ENCODE peak calls at places on chromosome 20, in eight cellular contexts. One of them, this sample, is unnamed.

GRCh38 chr20:53872561-53873248 is 197.7 kb downstream of the BCAS1 start:
- DNase-seq in endothelial cell: no peak
- DNase-seq in kidney epithelial cell: no peak
- DNase-seq in cardiac fibroblast: peak
- DNase-seq in T-helper 1 cell: peak
- DNase-seq in stimulated activated CD8-positive, alpha-beta memory T cell treated with anti-CD3 and anti-CD28 coated beads, Interleukin-4, amount 100 ng/mL, for 4 hours: peak
- DNase-seq in foreskin fibroblast: no peak
- DNase-seq in non-pigmented ciliary epithelial cell: no peak
- DNase-seq in this sample: no peak

GRCh38 chr20:3706774-3707507 is 5.5 kb downstream of the SIGLEC1 start:
- DNase-seq in endothelial cell: no peak
- DNase-seq in kidney epithelial cell: no peak
- DNase-seq in cardiac fibroblast: peak
- DNase-seq in T-helper 1 cell: no peak
- DNase-seq in stimulated activated CD8-positive, alpha-beta memory T cell treated with anti-CD3 and anti-CD28 coated beads, Interleukin-4, amount 100 ng/mL, for 4 hours: no peak
- DNase-seq in foreskin fibroblast: peak
- DNase-seq in non-pigmented ciliary epithelial cell: no peak
- DNase-seq in this sample: no peak

GRCh38 chr20:6632187-6632586 is 135.3 kb upstream of the BMP2 start:
- DNase-seq in endothelial cell: no peak
- DNase-seq in kidney epithelial cell: no peak
- DNase-seq in cardiac fibroblast: peak
- DNase-seq in T-helper 1 cell: no peak
- DNase-seq in stimulated activated CD8-positive, alpha-beta memory T cell treated with anti-CD3 and anti-CD28 coated beads, Interleukin-4, amount 100 ng/mL, for 4 hours: no peak
- DNase-seq in foreskin fibroblast: no peak
- DNase-seq in non-pigmented ciliary epithelial cell: peak
- DNase-seq in this sample: peak

GRCh38 chr20:10553326-10553984 is 118.3 kb downstream of the SLX4IP start:
- DNase-seq in endothelial cell: peak
- DNase-seq in kidney epithelial cell: peak
- DNase-seq in cardiac fibroblast: peak
- DNase-seq in T-helper 1 cell: no peak
- DNase-seq in stimulated activated CD8-positive, alpha-beta memory T cell treated with anti-CD3 and anti-CD28 coated beads, Interleukin-4, amount 100 ng/mL, for 4 hours: no peak
- DNase-seq in foreskin fibroblast: peak
- DNase-seq in non-pigmented ciliary epithelial cell: peak
- DNase-seq in this sample: peak

GRCh38 chr20:24720957-24721356 is 228.1 kb upstream of the CST7 start:
- DNase-seq in endothelial cell: no peak
- DNase-seq in kidney epithelial cell: no peak
- DNase-seq in cardiac fibroblast: no peak
- DNase-seq in T-helper 1 cell: no peak
- DNase-seq in stimulated activated CD8-positive, alpha-beta memory T cell treated with anti-CD3 and anti-CD28 coated beads, Interleukin-4, amount 100 ng/mL, for 4 hours: no peak
- DNase-seq in foreskin fibroblast: no peak
- DNase-seq in non-pigmented ciliary epithelial cell: no peak
- DNase-seq in this sample: no peak

GRCh38 chr20:20571068-20571780 is 141.2 kb downstream of the RALGAPA2 start:
- DNase-seq in endothelial cell: no peak
- DNase-seq in kidney epithelial cell: no peak
- DNase-seq in cardiac fibroblast: no peak
- DNase-seq in T-helper 1 cell: no peak
- DNase-seq in stimulated activated CD8-positive, alpha-beta memory T cell treated with anti-CD3 and anti-CD28 coated beads, Interleukin-4, amount 100 ng/mL, for 4 hours: no peak
- DNase-seq in foreskin fibroblast: no peak
- DNase-seq in non-pigmented ciliary epithelial cell: no peak
- DNase-seq in this sample: no peak

GRCh38 chr20:57695012-57695411 is 14.8 kb downstream of the PMEPA1 start:
- DNase-seq in endothelial cell: no peak
- DNase-seq in kidney epithelial cell: no peak
- DNase-seq in cardiac fibroblast: no peak
- DNase-seq in T-helper 1 cell: no peak
- DNase-seq in stimulated activated CD8-positive, alpha-beta memory T cell treated with anti-CD3 and anti-CD28 coated beads, Interleukin-4, amount 100 ng/mL, for 4 hours: no peak
- DNase-seq in foreskin fibroblast: no peak
- DNase-seq in non-pigmented ciliary epithelial cell: no peak
- DNase-seq in this sample: no peak

GRCh38 chr20:24100370-24101011 is 111.9 kb upstream of the GGTLC1 start:
- DNase-seq in endothelial cell: peak
- DNase-seq in kidney epithelial cell: peak
- DNase-seq in cardiac fibroblast: peak
- DNase-seq in T-helper 1 cell: peak
- DNase-seq in stimulated activated CD8-positive, alpha-beta memory T cell treated with anti-CD3 and anti-CD28 coated beads, Interleukin-4, amount 100 ng/mL, for 4 hours: peak
- DNase-seq in foreskin fibroblast: no peak
- DNase-seq in non-pigmented ciliary epithelial cell: no peak
- DNase-seq in this sample: peak

GRCh38 chr20:49593441-49594142 is 25.7 kb upstream of the PTGIS start:
- DNase-seq in endothelial cell: no peak
- DNase-seq in kidney epithelial cell: no peak
- DNase-seq in cardiac fibroblast: no peak
- DNase-seq in T-helper 1 cell: no peak
- DNase-seq in stimulated activated CD8-positive, alpha-beta memory T cell treated with anti-CD3 and anti-CD28 coated beads, Interleukin-4, amount 100 ng/mL, for 4 hours: no peak
- DNase-seq in foreskin fibroblast: no peak
- DNase-seq in non-pigmented ciliary epithelial cell: no peak
- DNase-seq in this sample: no peak

GRCh38 chr20:57350086-57350710 is 857 bp upstream of the RAE1 start:
- DNase-seq in endothelial cell: no peak
- DNase-seq in kidney epithelial cell: no peak
- DNase-seq in cardiac fibroblast: no peak
- DNase-seq in T-helper 1 cell: no peak
- DNase-seq in stimulated activated CD8-positive, alpha-beta memory T cell treated with anti-CD3 and anti-CD28 coated beads, Interleukin-4, amount 100 ng/mL, for 4 hours: no peak
- DNase-seq in foreskin fibroblast: peak
- DNase-seq in non-pigmented ciliary epithelial cell: no peak
- DNase-seq in this sample: no peak

GRCh38 chr20:63248835-63249591 is 5.2 kb downstream of the NKAIN4 start:
- DNase-seq in endothelial cell: no peak
- DNase-seq in kidney epithelial cell: peak
- DNase-seq in cardiac fibroblast: no peak
- DNase-seq in T-helper 1 cell: no peak
- DNase-seq in stimulated activated CD8-positive, alpha-beta memory T cell treated with anti-CD3 and anti-CD28 coated beads, Interleukin-4, amount 100 ng/mL, for 4 hours: no peak
- DNase-seq in foreskin fibroblast: no peak
- DNase-seq in non-pigmented ciliary epithelial cell: no peak
- DNase-seq in this sample: no peak

GRCh38 chr20:6277661-6278060 is 154.8 kb upstream of the FERMT1 start:
- DNase-seq in endothelial cell: no peak
- DNase-seq in kidney epithelial cell: no peak
- DNase-seq in cardiac fibroblast: peak
- DNase-seq in T-helper 1 cell: no peak
- DNase-seq in stimulated activated CD8-positive, alpha-beta memory T cell treated with anti-CD3 and anti-CD28 coated beads, Interleukin-4, amount 100 ng/mL, for 4 hours: no peak
- DNase-seq in foreskin fibroblast: no peak
- DNase-seq in non-pigmented ciliary epithelial cell: no peak
- DNase-seq in this sample: no peak

GRCh38 chr20:23116301-23117089 is 30.4 kb upstream of the CD93 start:
- DNase-seq in endothelial cell: no peak
- DNase-seq in kidney epithelial cell: no peak
- DNase-seq in cardiac fibroblast: no peak
- DNase-seq in T-helper 1 cell: no peak
- DNase-seq in stimulated activated CD8-positive, alpha-beta memory T cell treated with anti-CD3 and anti-CD28 coated beads, Interleukin-4, amount 100 ng/mL, for 4 hours: no peak
- DNase-seq in foreskin fibroblast: peak
- DNase-seq in non-pigmented ciliary epithelial cell: no peak
- DNase-seq in this sample: no peak

GRCh38 chr20:35541118-35541782 is 628 bp upstream of the ERGIC3 start:
- DNase-seq in endothelial cell: no peak
- DNase-seq in kidney epithelial cell: no peak
- DNase-seq in cardiac fibroblast: no peak
- DNase-seq in T-helper 1 cell: no peak
- DNase-seq in stimulated activated CD8-positive, alpha-beta memory T cell treated with anti-CD3 and anti-CD28 coated beads, Interleukin-4, amount 100 ng/mL, for 4 hours: no peak
- DNase-seq in foreskin fibroblast: no peak
- DNase-seq in non-pigmented ciliary epithelial cell: no peak
- DNase-seq in this sample: no peak

GRCh38 chr20:37090357-37090871 is 5.4 kb downstream of the RBL1 start:
- DNase-seq in endothelial cell: no peak
- DNase-seq in kidney epithelial cell: no peak
- DNase-seq in cardiac fibroblast: peak
- DNase-seq in T-helper 1 cell: no peak
- DNase-seq in stimulated activated CD8-positive, alpha-beta memory T cell treated with anti-CD3 and anti-CD28 coated beads, Interleukin-4, amount 100 ng/mL, for 4 hours: no peak
- DNase-seq in foreskin fibroblast: no peak
- DNase-seq in non-pigmented ciliary epithelial cell: no peak
- DNase-seq in this sample: no peak

GRCh38 chr20:63461364-63461763 is 11.1 kb downstream of the KCNQ2 start:
- DNase-seq in endothelial cell: peak
- DNase-seq in kidney epithelial cell: no peak
- DNase-seq in cardiac fibroblast: no peak
- DNase-seq in T-helper 1 cell: no peak
- DNase-seq in stimulated activated CD8-positive, alpha-beta memory T cell treated with anti-CD3 and anti-CD28 coated beads, Interleukin-4, amount 100 ng/mL, for 4 hours: no peak
- DNase-seq in foreskin fibroblast: no peak
- DNase-seq in non-pigmented ciliary epithelial cell: no peak
- DNase-seq in this sample: no peak

GRCh38 chr20:40008177-40008576 is 680.9 kb downstream of the MAFB start:
- DNase-seq in endothelial cell: no peak
- DNase-seq in kidney epithelial cell: no peak
- DNase-seq in cardiac fibroblast: peak
- DNase-seq in T-helper 1 cell: no peak
- DNase-seq in stimulated activated CD8-positive, alpha-beta memory T cell treated with anti-CD3 and anti-CD28 coated beads, Interleukin-4, amount 100 ng/mL, for 4 hours: no peak
- DNase-seq in foreskin fibroblast: no peak
- DNase-seq in non-pigmented ciliary epithelial cell: no peak
- DNase-seq in this sample: no peak

GRCh38 chr20:8132632-8133587 is 844 bp downstream of the PLCB1 start:
- DNase-seq in endothelial cell: peak
- DNase-seq in kidney epithelial cell: no peak
- DNase-seq in cardiac fibroblast: peak
- DNase-seq in T-helper 1 cell: peak
- DNase-seq in stimulated activated CD8-positive, alpha-beta memory T cell treated with anti-CD3 and anti-CD28 coated beads, Interleukin-4, amount 100 ng/mL, for 4 hours: no peak
- DNase-seq in foreskin fibroblast: no peak
- DNase-seq in non-pigmented ciliary epithelial cell: no peak
- DNase-seq in this sample: no peak

GRCh38 chr20:25725639-25726038 is 29.0 kb upstream of the ZNF337 start:
- DNase-seq in endothelial cell: no peak
- DNase-seq in kidney epithelial cell: no peak
- DNase-seq in cardiac fibroblast: no peak
- DNase-seq in T-helper 1 cell: no peak
- DNase-seq in stimulated activated CD8-positive, alpha-beta memory T cell treated with anti-CD3 and anti-CD28 coated beads, Interleukin-4, amount 100 ng/mL, for 4 hours: no peak
- DNase-seq in foreskin fibroblast: no peak
- DNase-seq in non-pigmented ciliary epithelial cell: no peak
- DNase-seq in this sample: no peak

GRCh38 chr20:2890743-2891142 is 17.5 kb downstream of the PTPRA start:
- DNase-seq in endothelial cell: no peak
- DNase-seq in kidney epithelial cell: no peak
- DNase-seq in cardiac fibroblast: peak
- DNase-seq in T-helper 1 cell: no peak
- DNase-seq in stimulated activated CD8-positive, alpha-beta memory T cell treated with anti-CD3 and anti-CD28 coated beads, Interleukin-4, amount 100 ng/mL, for 4 hours: no peak
- DNase-seq in foreskin fibroblast: no peak
- DNase-seq in non-pigmented ciliary epithelial cell: no peak
- DNase-seq in this sample: no peak

GRCh38 chr20:2756056-2756611 is 44.3 kb downstream of the CPXM1 start:
- DNase-seq in endothelial cell: peak
- DNase-seq in kidney epithelial cell: no peak
- DNase-seq in cardiac fibroblast: peak
- DNase-seq in T-helper 1 cell: no peak
- DNase-seq in stimulated activated CD8-positive, alpha-beta memory T cell treated with anti-CD3 and anti-CD28 coated beads, Interleukin-4, amount 100 ng/mL, for 4 hours: no peak
- DNase-seq in foreskin fibroblast: peak
- DNase-seq in non-pigmented ciliary epithelial cell: peak
- DNase-seq in this sample: no peak

GRCh38 chr20:45036044-45036755 is 64.7 kb downstream of the KCNS1 start:
- DNase-seq in endothelial cell: no peak
- DNase-seq in kidney epithelial cell: peak
- DNase-seq in cardiac fibroblast: peak
- DNase-seq in T-helper 1 cell: no peak
- DNase-seq in stimulated activated CD8-positive, alpha-beta memory T cell treated with anti-CD3 and anti-CD28 coated beads, Interleukin-4, amount 100 ng/mL, for 4 hours: peak
- DNase-seq in foreskin fibroblast: peak
- DNase-seq in non-pigmented ciliary epithelial cell: no peak
- DNase-seq in this sample: no peak

GRCh38 chr20:25459916-25460590 is 52.6 kb downstream of the GINS1 start:
- DNase-seq in endothelial cell: no peak
- DNase-seq in kidney epithelial cell: no peak
- DNase-seq in cardiac fibroblast: no peak
- DNase-seq in T-helper 1 cell: no peak
- DNase-seq in stimulated activated CD8-positive, alpha-beta memory T cell treated with anti-CD3 and anti-CD28 coated beads, Interleukin-4, amount 100 ng/mL, for 4 hours: no peak
- DNase-seq in foreskin fibroblast: no peak
- DNase-seq in non-pigmented ciliary epithelial cell: no peak
- DNase-seq in this sample: no peak

GRCh38 chr20:38127011-38127621 is 38.0 kb downstream of the TGM2 start:
- DNase-seq in endothelial cell: no peak
- DNase-seq in kidney epithelial cell: peak
- DNase-seq in cardiac fibroblast: peak
- DNase-seq in T-helper 1 cell: no peak
- DNase-seq in stimulated activated CD8-positive, alpha-beta memory T cell treated with anti-CD3 and anti-CD28 coated beads, Interleukin-4, amount 100 ng/mL, for 4 hours: no peak
- DNase-seq in foreskin fibroblast: peak
- DNase-seq in non-pigmented ciliary epithelial cell: peak
- DNase-seq in this sample: no peak

GRCh38 chr20:58478141-58478805 is 36.9 kb downstream of the APCDD1L start:
- DNase-seq in endothelial cell: no peak
- DNase-seq in kidney epithelial cell: no peak
- DNase-seq in cardiac fibroblast: peak
- DNase-seq in T-helper 1 cell: no peak
- DNase-seq in stimulated activated CD8-positive, alpha-beta memory T cell treated with anti-CD3 and anti-CD28 coated beads, Interleukin-4, amount 100 ng/mL, for 4 hours: no peak
- DNase-seq in foreskin fibroblast: no peak
- DNase-seq in non-pigmented ciliary epithelial cell: no peak
- DNase-seq in this sample: peak